ENCODE peak calls at places on chromosomes 3 and 15, in nine cellular contexts. L is uterus, C is A549, S is tibial nerve, X is K562, R is Peyer's patch, G is ovary, Y is esophagus muscularis mucosa, V is endothelial cell of umbilical vein. B is an unnamed sample.

GRCh38 chr3:33758278-33758677 is 40.2 kb upstream of the PDCD6IP start:
- DNase-seq in C (no peak), R (no peak), S (no peak), L (no peak), X (no peak), V (no peak), G (no peak), Y (no peak), B (no peak)

GRCh38 chr3:30256474-30256873 is 349.9 kb upstream of the TGFBR2 start:
- DNase-seq in S (no peak), L (no peak), Y (no peak), R (no peak), V (no peak), C (no peak), X (no peak), G (no peak), B (no peak)

GRCh38 chr15:69869291-69869690 is 228.4 kb downstream of the TLE3 start:
- DNase-seq in V (no peak), Y (no peak), L (no peak), G (no peak), X (no peak), C (no peak), S (no peak), R (no peak), B (no peak)

GRCh38 chr3:147656023-147656422 is 246.9 kb downstream of the ZIC1 start:
- DNase-seq in C (no peak), L (no peak), X (no peak), V (no peak), G (no peak), R (no peak), S (no peak), Y (no peak), B (no peak)

GRCh38 chr15:75864213-75865059 is 21.2 kb downstream of the UBE2Q2 start:
- DNase-seq in V (no peak), S (no peak), X (no peak), C (no peak), Y (no peak), L (no peak), G (no peak), R (no peak), B (no peak)

GRCh38 chr3:171833775-171834460 is 9.2 kb upstream of the TMEM212 start:
- DNase-seq in X (no peak), Y (no peak), L (no peak), R (no peak), G (no peak), C (peak), S (no peak), V (peak), B (peak)

GRCh38 chr3:168197162-168197561 is 101.4 kb upstream of the GOLIM4 start:
- DNase-seq in V (no peak), G (no peak), L (no peak), X (no peak), Y (no peak), R (no peak), C (no peak), S (no peak), B (no peak)

GRCh38 chr3:111712294-111713180 is 117.4 kb upstream of the ZBED2 start:
- DNase-seq in V (no peak), Y (peak), S (no peak), G (no peak), L (no peak), X (no peak), C (no peak), R (no peak), B (no peak)

GRCh38 chr3:138786788-138787276 is 47.9 kb downstream of the PIK3CB start:
- DNase-seq in L (no peak), X (no peak), S (no peak), Y (no peak), V (no peak), R (no peak), G (no peak), C (peak), B (no peak)

GRCh38 chr15:28132524-28133275 is 33.6 kb upstream of the OCA2 start:
- DNase-seq in R (no peak), S (no peak), C (no peak), Y (no peak), G (no peak), L (no peak), X (no peak), V (peak), B (peak)

GRCh38 chr3:156474560-156475389 is 80.1 kb downstream of the SSR3 start:
- DNase-seq in C (no peak), S (no peak), X (peak), V (no peak), G (no peak), R (no peak), Y (no peak), L (no peak), B (no peak)

GRCh38 chr15:33242165-33242564 is 47.7 kb upstream of the FMN1 start:
- DNase-seq in V (no peak), Y (no peak), L (no peak), X (no peak), G (no peak), C (peak), R (no peak), S (no peak), B (no peak)

GRCh38 chr3:16069149-16069922 is 105.1 kb upstream of the GALNT15 start:
- DNase-seq in S (no peak), L (no peak), Y (no peak), V (peak), R (no peak), G (no peak), C (peak), X (no peak), B (no peak)

GRCh38 chr3:178672263-178672662 is 136.0 kb downstream of the KCNMB2 start:
- DNase-seq in L (no peak), Y (no peak), G (no peak), X (no peak), C (no peak), S (no peak), R (no peak), V (no peak), B (no peak)

GRCh38 chr3:31732548-31732947 is 199.8 kb downstream of the STT3B start:
- DNase-seq in G (no peak), V (no peak), S (no peak), X (no peak), Y (no peak), R (no peak), L (no peak), C (no peak), B (no peak)

GRCh38 chr15:54772663-54773062 is 424.1 kb downstream of the RSL24D1 start:
- DNase-seq in L (no peak), Y (no peak), S (no peak), G (no peak), V (no peak), X (no peak), C (no peak), R (no peak), B (no peak)

GRCh38 chr3:4512895-4513616 is 19.9 kb downstream of the ITPR1 start:
- DNase-seq in S (no peak), L (no peak), Y (no peak), X (peak), G (no peak), C (no peak), V (no peak), R (no peak), B (no peak)

GRCh38 chr15:60941448-60941847 is 287.7 kb downstream of the RORA start:
- DNase-seq in S (no peak), X (no peak), L (no peak), G (no peak), R (no peak), C (no peak), V (no peak), Y (no peak), B (no peak)

GRCh38 chr15:100297812-100298211 is 44.0 kb downstream of the ADAMTS17 start:
- DNase-seq in S (no peak), C (no peak), G (no peak), V (no peak), L (no peak), X (no peak), R (no peak), Y (peak), B (no peak)

GRCh38 chr3:36219398-36219797 is 160.9 kb upstream of the STAC start:
- DNase-seq in L (no peak), Y (no peak), X (no peak), V (no peak), R (no peak), G (no peak), S (no peak), C (no peak), B (no peak)

GRCh38 chr3:174126990-174127758 is 729.6 kb downstream of the NLGN1 start:
- DNase-seq in V (peak), C (no peak), G (no peak), Y (no peak), X (no peak), R (no peak), S (no peak), L (no peak), B (no peak)

GRCh38 chr15:62482715-62483429 is 317.8 kb upstream of the C2CD4B start:
- DNase-seq in C (peak), V (no peak), S (no peak), R (no peak), X (peak), G (no peak), Y (no peak), L (no peak), B (no peak)

GRCh38 chr15:49421991-49422390 is 1.1 kb upstream of the FGF7 start:
- DNase-seq in V (peak), Y (no peak), C (peak), G (peak), X (peak), L (peak), S (peak), R (peak), B (peak)

GRCh38 chr3:107216711-107217110 is 160.5 kb upstream of the CCDC54 start:
- DNase-seq in X (no peak), G (no peak), R (no peak), L (no peak), V (no peak), C (no peak), Y (no peak), S (no peak), B (peak)

GRCh38 chr15:37099321-37100108 is 834 bp downstream of the MEIS2 start:
- DNase-seq in R (no peak), Y (no peak), L (peak), C (peak), G (peak), S (no peak), X (peak), V (peak), B (peak)

GRCh38 chr15:79811406-79812405 is 85.1 kb downstream of the MTHFS start:
- DNase-seq in Y (no peak), G (peak), R (no peak), C (no peak), L (no peak), S (no peak), X (no peak), V (no peak), B (peak)
- TF ChIP-seq CTCF in Y (no peak), G (no peak), R (no peak), C (no peak), L (no peak), S (no peak), X (no peak), V (no peak), B (no peak)

DNA sequence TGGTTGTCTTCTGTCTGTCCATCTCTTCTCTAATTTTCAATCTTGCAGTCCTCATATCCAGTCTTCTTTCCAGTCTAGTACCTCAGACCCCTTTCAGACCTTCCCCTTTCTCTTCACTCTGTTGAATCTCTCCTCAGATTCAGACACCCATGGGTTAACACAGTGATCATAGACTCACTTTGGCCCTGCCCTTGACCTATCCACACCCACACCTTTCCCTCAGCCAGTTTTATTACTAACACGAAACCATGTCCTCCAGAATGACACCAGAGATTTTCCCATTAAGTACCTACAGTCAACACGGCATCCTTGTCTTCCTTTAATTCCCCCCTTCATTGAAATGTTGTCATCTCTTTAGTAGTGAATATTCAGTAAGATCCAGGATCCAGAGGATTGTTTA is 74.5 kb upstream of the UBE2E2 start:
- DNase-seq in G (no peak), X (no peak), V (no peak), C (no peak), R (no peak), L (no peak), S (no peak), Y (no peak), B (no peak)
- H3K4me3 ChIP-seq in G (no peak), X (no peak), V (no peak), C (no peak), R (no peak), L (no peak), S (no peak), Y (peak), B (no peak)

GRCh38 chr3:169509359-169509758 is 154.2 kb downstream of the MECOM start:
- DNase-seq in V (peak), G (no peak), R (no peak), X (no peak), S (no peak), Y (no peak), C (no peak), L (no peak), B (no peak)
- TF ChIP-seq POLR2A in V (no peak), G (no peak), R (no peak), X (no peak), S (no peak), Y (no peak), C (no peak), L (no peak), B (no peak)

GRCh38 chr3:64188810-64189560 is 36.3 kb downstream of the PRICKLE2 start:
- DNase-seq in L (peak), S (no peak), Y (peak), G (peak), C (peak), X (no peak), R (no peak), V (peak), B (peak)

GRCh38 chr3:64186667-64187064 is 38.6 kb downstream of the PRICKLE2 start:
- DNase-seq in R (no peak), S (no peak), V (no peak), C (no peak), G (no peak), L (no peak), Y (no peak), X (no peak), B (no peak)

GRCh38 chr3:64184621-64185020 is 40.6 kb downstream of the PRICKLE2 start:
- DNase-seq in G (no peak), X (no peak), S (no peak), L (no peak), V (no peak), Y (no peak), C (peak), R (no peak), B (no peak)

GRCh38 chr3:64185436-64185835 is 39.8 kb downstream of the PRICKLE2 start:
- DNase-seq in S (no peak), R (no peak), L (no peak), Y (no peak), V (no peak), X (no peak), G (no peak), C (no peak), B (no peak)

GRCh38 chr3:64187065-64187959 is 38.0 kb downstream of the PRICKLE2 start:
- DNase-seq in X (no peak), G (peak), Y (no peak), S (peak), C (peak), L (peak), R (peak), V (peak), B (peak)
- TF ChIP-seq CTCF in X (no peak), G (no peak), Y (no peak), S (no peak), C (no peak), L (no peak), R (no peak), V (no peak), B (no peak)

DNA sequence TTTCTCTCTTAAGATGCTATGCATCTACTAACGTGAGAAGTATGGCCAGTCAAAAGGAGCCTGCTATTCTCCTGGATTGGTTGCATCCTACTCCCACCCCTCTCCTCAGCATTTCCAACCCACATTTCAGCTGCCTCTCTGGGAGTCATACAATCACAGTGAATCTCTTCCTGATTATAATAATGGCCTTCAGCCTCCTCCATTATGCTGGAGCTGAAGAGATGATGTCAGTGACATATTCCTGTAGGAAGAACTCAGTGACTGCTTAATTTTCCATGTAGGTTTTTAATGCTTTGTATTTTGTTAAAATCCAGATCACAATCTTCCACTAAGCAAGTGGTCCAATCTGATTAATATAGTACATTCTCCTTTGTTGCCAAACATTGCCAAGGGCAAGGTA is 82.7 kb upstream of the SUCLG2 start:
- DNase-seq in L (no peak), G (no peak), V (no peak), S (no peak), X (no peak), R (no peak), Y (no peak), C (no peak), B (no peak)
- H3K4me3 ChIP-seq in L (no peak), G (no peak), V (no peak), S (no peak), X (no peak), R (no peak), Y (no peak), C (no peak), B (no peak)

GRCh38 chr3:52704611-52705437 is 767 bp downstream of the GLT8D1 start:
- DNase-seq in Y (no peak), R (peak), C (peak), X (peak), V (peak), S (no peak), L (no peak), G (no peak), B (peak)

GRCh38 chr3:52705438-52705687 is 228 bp downstream of the GLT8D1 start:
- DNase-seq in C (no peak), S (no peak), R (no peak), X (no peak), G (no peak), L (no peak), V (no peak), Y (no peak), B (no peak)

GRCh38 chr3:52703356-52703755 is 2.2 kb downstream of the GLT8D1 start:
- DNase-seq in L (no peak), X (no peak), R (no peak), S (no peak), G (no peak), V (no peak), Y (no peak), C (no peak), B (no peak)

GRCh38 chr3:52707585-52707984 is 1.7 kb downstream of the SPCS1 start:
- DNase-seq in C (no peak), X (no peak), R (no peak), L (no peak), G (no peak), Y (no peak), V (no peak), S (no peak), B (no peak)

GRCh38 chr3:52705688-52706686 is at the start of the genes GLT8D1 and SPCS1:
- DNase-seq in X (peak), G (peak), L (peak), V (peak), C (peak), R (peak), Y (peak), S (peak), B (peak)
- TF ChIP-seq POLR2A in X (peak), G (peak), L (peak), V (peak), C (peak), R (peak), Y (peak), S (peak), B (peak)

GRCh38 chr3:50620420-50620819 is 3.5 kb downstream of the MAPKAPK3 start:
- DNase-seq in S (no peak), R (no peak), G (no peak), X (no peak), C (no peak), V (no peak), Y (no peak), L (no peak), B (no peak)
- TF ChIP-seq CTCF in S (no peak), R (no peak), G (no peak), X (no peak), C (no peak), V (no peak), Y (no peak), L (no peak), B (no peak)

GRCh38 chr3:182785142-182785541 is 8.2 kb upstream of the ATP11B start:
- DNase-seq in G (no peak), X (no peak), S (no peak), L (no peak), C (no peak), R (no peak), Y (no peak), V (peak), B (no peak)
- H3K4me3 ChIP-seq in G (no peak), X (no peak), S (no peak), L (no peak), C (no peak), R (no peak), Y (no peak), V (no peak), B (no peak)